ENCODE peak calls at places on chromosomes 3 and 15, in five cellular contexts. I, P, Q, C and K are unnamed samples. For H3K36me3, the result is how much of the 10 kb centered on the place peaks cover.

GRCh38 chr3:128242818-128243601 is 89.7 kb downstream of the EEFSEC start:
- ATAC-seq in Q (no peak), P (no peak), C (no peak), I (no peak), K (no peak)

GRCh38 chr15:78232951-78233350 is 1.4 kb downstream of the ACSBG1 start:
- ATAC-seq in C (no peak), Q (no peak), I (no peak), P (no peak), K (no peak)

GRCh38 chr15:38560456-38560926 is 4.1 kb downstream of the RASGRP1 start:
- ATAC-seq in I (peak), P (no peak), C (no peak), Q (no peak), K (no peak)

GRCh38 chr15:72796210-72796514 is 12.6 kb upstream of the ADPGK start:
- ATAC-seq in C (no peak), I (no peak), P (no peak), Q (no peak), K (peak)

GRCh38 chr3:46881819-46882376 is 4.4 kb downstream of the PTH1R start:
- ATAC-seq in Q (no peak), C (peak), P (no peak), I (no peak), K (peak)

GRCh38 chr3:67614195-67614594 is 40.2 kb downstream of the SUCLG2 start:
- ATAC-seq in P (no peak), C (no peak), I (no peak), Q (no peak), K (no peak)

GRCh38 chr3:18062289-18063025 is 320.0 kb upstream of the TBC1D5 start:
- ATAC-seq in P (no peak), C (peak), I (no peak), Q (no peak), K (no peak)

GRCh38 chr3:142105991-142106390 is 43.4 kb downstream of the TFDP2 start:
- ATAC-seq in P (no peak), Q (no peak), I (no peak), C (no peak), K (no peak)

GRCh38 chr3:52077376-52077775 is 21.0 kb upstream of the DUSP7 start:
- ATAC-seq in C (no peak), P (no peak), I (no peak), Q (no peak), K (peak)

GRCh38 chr15:48001393-48002059 is 119.3 kb upstream of the SLC24A5 start:
- ATAC-seq in C (no peak), I (peak), P (no peak), Q (no peak), K (no peak)

GRCh38 chr3:151225040-151225975 is 22.3 kb upstream of the GPR171 start:
- ATAC-seq in P (no peak), C (no peak), Q (no peak), I (no peak), K (no peak)

GRCh38 chr3:30688776-30689175 is 82.4 kb downstream of the TGFBR2 start:
- ATAC-seq in I (no peak), C (no peak), Q (no peak), P (no peak), K (no peak)
- H3K36me3 ChIP-seq in I (under half), C (under half), Q (under half), P (under half), K (under half)

DNA sequence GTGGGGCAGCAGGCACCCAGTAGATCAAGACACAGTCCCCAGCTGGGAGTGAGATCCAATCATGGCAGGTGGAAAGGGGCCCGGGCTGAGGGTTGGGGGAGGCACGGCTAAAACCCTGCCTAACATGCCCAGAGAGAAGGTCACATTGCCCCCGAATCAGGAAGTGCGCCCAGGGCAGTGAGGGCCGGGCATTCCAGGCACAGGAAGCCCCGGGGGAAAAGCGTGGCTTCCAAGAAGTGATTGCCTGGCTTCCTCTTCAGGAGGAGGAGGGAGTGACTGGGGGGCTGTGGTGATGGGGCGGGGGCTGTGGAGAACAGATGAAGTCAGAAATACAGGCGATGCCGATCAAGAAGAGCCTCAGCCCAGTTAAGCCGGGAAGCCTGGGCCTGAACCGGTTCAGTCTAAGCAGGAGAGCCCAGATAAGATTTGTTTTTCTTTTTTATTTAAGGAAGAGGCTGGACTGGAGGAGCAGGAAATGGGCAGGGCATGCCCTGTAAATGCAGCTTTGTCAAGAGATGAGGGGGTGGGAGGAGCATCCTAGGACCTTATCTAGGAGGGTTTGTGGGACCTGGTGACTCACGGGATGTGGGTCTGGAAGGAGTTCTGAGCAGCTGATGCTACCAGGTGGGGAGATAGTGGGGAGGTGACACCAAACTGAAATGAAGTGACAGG is 83.9 kb downstream of the CHSY1 start:
- ATAC-seq in C (peak), Q (peak), P (peak), I (peak), K (peak)
- TF ChIP-seq EP300 in C (peak), Q (no peak), P (peak), I (no peak), K (no peak)

GRCh38 chr3:122427857-122428471 is 12.1 kb upstream of the WDR5B start:
- ATAC-seq in P (no peak), C (no peak), I (peak), Q (no peak), K (no peak)
- H3K36me3 ChIP-seq in P (under half), C (half or more), I (under half), Q (under half), K (under half)

GRCh38 chr3:125461896-125462295 is 58.1 kb downstream of the SNX4 start:
- ATAC-seq in I (no peak), Q (no peak), P (no peak), C (no peak), K (no peak)
- TF ChIP-seq EP300 in I (no peak), Q (no peak), P (no peak), C (no peak), K (no peak)

DNA sequence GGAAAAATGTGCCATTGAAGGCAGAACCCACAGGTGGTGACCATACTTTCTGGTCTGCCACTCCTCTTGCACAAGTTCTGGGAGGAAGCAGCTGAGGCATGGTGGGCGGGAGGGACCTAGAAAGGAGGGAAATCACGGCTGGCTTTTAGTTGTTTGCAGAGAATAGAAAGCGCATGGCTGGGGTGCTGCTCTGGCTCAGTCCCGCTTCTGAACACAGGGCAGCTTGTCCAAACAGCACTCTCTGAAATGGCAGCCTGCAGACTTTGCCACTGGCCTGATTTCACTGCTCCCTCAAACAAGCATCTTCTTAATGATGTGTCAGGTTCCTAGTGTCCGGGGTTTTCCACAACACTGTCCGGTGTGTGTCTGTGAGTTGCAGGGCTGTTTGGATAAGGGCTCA is 76.7 kb downstream of the AAGAB start:
- ATAC-seq in I (no peak), Q (no peak), P (no peak), C (no peak), K (peak)
- H3K36me3 ChIP-seq in I (under half), Q (under half), P (under half), C (under half), K (under half)

GRCh38 chr3:158700559-158700958 is 28.1 kb upstream of the LXN start:
- ATAC-seq in I (no peak), Q (no peak), P (no peak), C (no peak), K (no peak)
- TF ChIP-seq EP300 in I (no peak), Q (no peak), P (no peak), C (no peak), K (no peak)